ENCODE peak calls at places on chromosomes 3 and 15, in eight cellular contexts. O is bronchial epithelial cell, H is H9, L is dorsolateral prefrontal cortex, I is stomach, D is B cell, J is left ventricle myocardium inferior, F is MM.1S. A is an unnamed sample.

GRCh38 chr3:126539558-126540250 is 15.7 kb downstream of the CHST13 start:
- DNase-seq in D (no peak), L (no peak), F (no peak), I (no peak), H (peak), O (no peak), J (no peak), A (peak)

GRCh38 chr15:99106417-99107220 is 1.7 kb downstream of the SYNM start:
- DNase-seq in H (no peak), L (peak), D (no peak), F (no peak), I (no peak), O (no peak), J (peak), A (no peak)

GRCh38 chr3:169340055-169340454 is 323.5 kb downstream of the MECOM start:
- DNase-seq in O (no peak), L (no peak), J (no peak), I (no peak), H (no peak), D (no peak), F (no peak), A (no peak)

GRCh38 chr3:41290736-41291135 is 91.4 kb downstream of the CTNNB1 start:
- DNase-seq in I (no peak), J (no peak), D (no peak), L (no peak), F (no peak), H (no peak), O (no peak), A (no peak)

GRCh38 chr3:129234441-129234840 is 15.0 kb upstream of the COPG1 start:
- DNase-seq in L (no peak), D (no peak), J (no peak), O (no peak), I (no peak), F (no peak), H (no peak), A (no peak)

GRCh38 chr3:131091768-131092167 is 65.1 kb downstream of the NEK11 start:
- DNase-seq in H (no peak), D (no peak), F (no peak), O (peak), I (no peak), J (no peak), L (no peak), A (no peak)

GRCh38 chr15:57969355-57969754 is 96.2 kb downstream of the ALDH1A2 start:
- DNase-seq in I (no peak), L (no peak), F (no peak), D (no peak), O (peak), J (no peak), H (no peak), A (no peak)

GRCh38 chr3:131077904-131078303 is 51.2 kb downstream of the NEK11 start:
- DNase-seq in O (no peak), J (no peak), F (no peak), D (no peak), H (peak), I (no peak), L (no peak), A (no peak)

GRCh38 chr3:170992854-170993253 is 33.7 kb downstream of the SLC2A2 start:
- DNase-seq in O (peak), F (no peak), I (no peak), L (no peak), J (no peak), D (no peak), H (no peak), A (no peak)

GRCh38 chr3:119033393-119034255 is 1.0 kb downstream of the IGSF11 start:
- DNase-seq in J (no peak), F (no peak), L (no peak), O (no peak), D (no peak), I (no peak), H (no peak), A (no peak)

GRCh38 chr3:114887806-114888205 is 259.3 kb downstream of the ZBTB20 start:
- DNase-seq in I (no peak), L (no peak), H (no peak), J (no peak), D (no peak), O (no peak), F (no peak), A (no peak)

GRCh38 chr3:65928110-65928509 is 110.6 kb downstream of the MAGI1 start:
- DNase-seq in L (no peak), F (no peak), H (no peak), O (no peak), D (no peak), I (peak), J (no peak), A (no peak)

GRCh38 chr3:186787642-186788481 is 4.5 kb downstream of the EIF4A2 start:
- DNase-seq in L (no peak), I (no peak), F (no peak), H (no peak), O (no peak), D (no peak), J (no peak), A (no peak)

GRCh38 chr3:159263750-159264561 is 462.1 kb downstream of the MFSD1 start:
- DNase-seq in D (no peak), O (peak), I (no peak), L (peak), H (no peak), F (peak), J (no peak), A (no peak)

GRCh38 chr15:101060576-101061551 is 141.7 kb downstream of the LRRK1 start:
- DNase-seq in I (peak), H (peak), O (no peak), D (peak), L (no peak), J (no peak), F (no peak), A (peak)

GRCh38 chr3:107985496-107985895 is 105.3 kb downstream of the CD47 start:
- DNase-seq in I (no peak), F (no peak), H (no peak), L (no peak), O (peak), D (no peak), J (no peak), A (no peak)

GRCh38 chr3:125191256-125191655 is 21.3 kb downstream of the SLC12A8 start:
- DNase-seq in O (no peak), J (no peak), D (no peak), I (no peak), L (no peak), F (no peak), H (no peak), A (no peak)

GRCh38 chr3:124079912-124080276 is 88.0 kb upstream of the ROPN1 start:
- DNase-seq in H (no peak), O (no peak), F (no peak), J (no peak), L (no peak), D (no peak), I (no peak), A (no peak)

GRCh38 chr15:99696096-99696495 is 37.1 kb downstream of the LYSMD4 start:
- DNase-seq in L (no peak), D (no peak), I (no peak), J (no peak), H (no peak), O (no peak), F (no peak), A (no peak)

GRCh38 chr3:44021646-44022594 is 219.8 kb upstream of the TOPAZ1 start:
- DNase-seq in F (no peak), L (no peak), D (no peak), J (no peak), I (no peak), O (no peak), H (no peak), A (no peak)

GRCh38 chr3:115092220-115092791 is 54.8 kb downstream of the ZBTB20 start:
- DNase-seq in H (peak), O (peak), D (peak), L (peak), J (peak), F (peak), I (peak), A (no peak)

GRCh38 chr3:148077318-148077923 is 620.3 kb upstream of the AGTR1 start:
- DNase-seq in I (no peak), J (no peak), F (peak), O (peak), L (no peak), H (no peak), D (no peak), A (no peak)

GRCh38 chr3:45218578-45219390 is 7.3 kb downstream of the TMEM158 start:
- DNase-seq in L (no peak), F (no peak), H (no peak), O (peak), D (no peak), I (no peak), J (no peak), A (no peak)

GRCh38 chr3:123332124-123332641 is 116.7 kb downstream of the ADCY5 start:
- DNase-seq in L (no peak), D (no peak), H (no peak), J (peak), I (no peak), F (no peak), O (no peak), A (no peak)

GRCh38 chr15:74525946-74526345 is 15.1 kb upstream of the ARID3B start:
- DNase-seq in L (no peak), H (no peak), D (no peak), O (peak), I (no peak), F (no peak), J (no peak), A (no peak)

GRCh38 chr3:184582998-184583344 is 21.4 kb downstream of the EPHB3 start:
- DNase-seq in H (no peak), O (no peak), J (no peak), D (no peak), I (no peak), L (no peak), F (no peak), A (no peak)

GRCh38 chr3:184585545-184585944 is 24.0 kb downstream of the EPHB3 start:
- DNase-seq in H (no peak), O (no peak), D (no peak), F (no peak), J (no peak), I (no peak), L (no peak), A (no peak)

GRCh38 chr3:184582583-184582982 is 21.0 kb downstream of the EPHB3 start:
- DNase-seq in D (no peak), I (no peak), H (peak), J (peak), L (peak), O (no peak), F (no peak), A (no peak)

GRCh38 chr3:184583345-184584000 is 21.9 kb downstream of the EPHB3 start:
- DNase-seq in H (no peak), F (no peak), J (peak), D (no peak), L (peak), O (no peak), I (no peak), A (no peak)

GRCh38 chr3:184584001-184584891 is 22.7 kb downstream of the EPHB3 start:
- DNase-seq in I (no peak), J (peak), L (peak), F (no peak), H (peak), D (no peak), O (no peak), A (no peak)
- TF ChIP-seq CTCF in I (no peak), J (peak), L (peak), F (peak), H (peak), D (no peak), O (peak), A (peak)

GRCh38 chr15:89824607-89824867 is 9.9 kb upstream of the ANPEP start:
- DNase-seq in D (no peak), L (no peak), O (no peak), J (no peak), H (peak), I (no peak), F (no peak), A (no peak)
- TF ChIP-seq CTCF in D (no peak), L (no peak), O (no peak), J (no peak), H (no peak), I (no peak), F (no peak), A (no peak)

GRCh38 chr3:30606301-30607031 is at the start of gene TGFBR2:
- DNase-seq in L (peak), H (peak), J (peak), I (peak), F (peak), D (peak), O (peak), A (peak)
- TF ChIP-seq CTCF in L (no peak), H (peak), J (peak), I (no peak), F (peak), D (no peak), O (peak), A (peak)

GRCh38 chr15:49046113-49046883 is at the start of gene SECISBP2L:
- DNase-seq in H (peak), F (peak), O (peak), D (peak), L (peak), I (peak), J (peak), A (peak)
- TF ChIP-seq CTCF in H (peak), F (peak), O (peak), D (peak), L (peak), I (no peak), J (peak), A (peak)

GRCh38 chr15:69748700-69749099 is 296.1 kb downstream of the RPLP1 start:
- DNase-seq in D (no peak), L (no peak), H (no peak), O (no peak), J (no peak), I (no peak), F (no peak), A (no peak)

GRCh38 chr15:69749274-69749673 is 296.7 kb downstream of the RPLP1 start:
- DNase-seq in I (no peak), F (no peak), J (no peak), O (no peak), L (no peak), D (no peak), H (no peak), A (no peak)

GRCh38 chr15:69750253-69750652 is 297.6 kb downstream of the RPLP1 start:
- DNase-seq in J (no peak), F (no peak), D (no peak), H (no peak), O (no peak), L (no peak), I (no peak), A (no peak)

GRCh38 chr15:69751147-69751546 is 298.5 kb downstream of the RPLP1 start:
- DNase-seq in H (no peak), I (no peak), L (no peak), O (no peak), F (no peak), D (no peak), J (no peak), A (no peak)

DNA sequence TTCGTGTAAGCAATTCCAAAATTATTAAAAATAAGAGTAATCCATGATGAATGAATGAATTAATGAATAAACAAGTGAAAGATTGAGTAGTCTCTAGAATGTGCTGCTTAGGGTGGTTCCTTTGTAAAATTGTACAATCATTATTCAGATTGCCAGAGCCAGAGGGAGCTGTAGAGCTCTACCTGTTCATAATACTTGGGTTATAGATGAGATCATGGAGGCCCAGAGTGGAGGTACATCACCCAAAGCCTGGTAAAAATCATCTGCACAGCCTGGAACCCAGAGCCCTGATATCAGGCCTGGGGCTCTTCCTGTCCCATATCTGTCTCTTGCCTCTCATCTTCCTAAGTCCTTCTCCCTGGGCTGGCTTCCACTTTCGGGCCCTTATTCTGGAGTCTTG is 297.2 kb downstream of the RPLP1 start:
- DNase-seq in I (no peak), D (no peak), F (peak), O (peak), J (no peak), H (no peak), L (no peak), A (no peak)
- TF ChIP-seq CTCF in I (peak), D (peak), F (peak), O (peak), J (peak), H (peak), L (no peak), A (peak)

DNA sequence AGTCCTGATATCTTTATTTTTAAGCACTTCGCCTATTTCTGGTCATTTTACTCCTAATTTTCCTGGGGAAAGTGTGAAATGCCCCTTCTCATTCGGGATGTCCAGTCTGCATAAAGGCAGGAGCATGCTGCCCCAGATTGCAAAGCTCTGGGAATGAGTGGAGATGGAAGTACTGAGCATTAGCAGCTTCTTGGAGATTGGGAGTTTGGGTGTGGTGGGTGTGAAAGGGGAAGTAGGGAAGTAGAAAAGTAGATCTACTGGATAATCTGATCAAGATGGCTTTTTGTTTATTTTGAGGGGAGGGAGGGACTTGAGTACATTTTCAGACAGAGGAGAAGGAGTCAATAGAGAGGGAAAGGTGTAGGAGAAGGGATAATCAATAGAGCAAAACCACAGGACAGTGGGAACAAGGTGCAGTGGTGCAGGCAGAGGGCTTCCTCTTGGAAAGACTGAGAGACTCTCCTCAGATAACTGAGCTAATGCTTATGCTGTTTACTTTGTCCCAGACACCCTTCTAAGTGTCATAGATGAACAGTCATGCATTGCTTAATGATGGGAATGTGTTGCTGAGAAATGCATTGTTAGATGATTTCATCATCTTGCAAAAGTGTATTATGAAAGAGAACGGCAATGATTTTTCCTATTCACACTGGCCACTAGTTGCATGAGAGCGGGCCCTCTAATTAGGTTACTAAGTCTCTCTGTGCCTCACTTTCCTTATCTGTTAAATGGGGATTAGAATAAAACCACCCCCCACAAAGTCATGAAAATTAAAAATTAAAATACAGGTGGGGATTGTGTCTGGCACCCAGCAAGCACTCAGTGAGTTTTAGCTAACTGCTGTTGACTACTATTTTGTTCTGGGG is 45.5 kb downstream of the PHLDB2 start:
- DNase-seq in D (no peak), I (no peak), F (no peak), L (no peak), O (peak), J (no peak), H (no peak), A (no peak)
- TF ChIP-seq CTCF in D (no peak), I (no peak), F (no peak), L (no peak), O (peak), J (no peak), H (no peak), A (no peak)